ENCODE peak calls at places on chromosomes 6 and 20, in four cellular contexts. One of them, this sample, is unnamed. For H3K9me3, the result is how much of the 10 kb centered on the place peaks cover.

GRCh38 chr20:13458860-13459451 is 179.8 kb downstream of the TASP1 start:
- DNase-seq in upper lobe of right lung: no peak
- DNase-seq in right cardiac atrium: peak
- DNase-seq in mammary epithelial cell: peak
- DNase-seq in this sample: peak

GRCh38 chr6:33118525-33119123 is 42.8 kb downstream of the HLA-DPB1 start:
- DNase-seq in mammary epithelial cell: peak
- DNase-seq in upper lobe of right lung: no peak
- DNase-seq in right cardiac atrium: no peak
- DNase-seq in this sample: peak

GRCh38 chr6:153538491-153538890 is 407.4 kb upstream of the RGS17 start:
- DNase-seq in mammary epithelial cell: no peak
- DNase-seq in upper lobe of right lung: no peak
- DNase-seq in right cardiac atrium: no peak
- DNase-seq in this sample: no peak

GRCh38 chr20:37425103-37425625 is 79.2 kb downstream of the SRC start:
- DNase-seq in upper lobe of right lung: no peak
- DNase-seq in right cardiac atrium: no peak
- DNase-seq in mammary epithelial cell: no peak
- DNase-seq in this sample: no peak

GRCh38 chr20:24444531-24445190 is 24.8 kb upstream of the SYNDIG1 start:
- DNase-seq in mammary epithelial cell: no peak
- DNase-seq in upper lobe of right lung: no peak
- DNase-seq in right cardiac atrium: no peak
- DNase-seq in this sample: no peak

GRCh38 chr6:167572106-167572505 is 247.2 kb downstream of the TTLL2 start:
- DNase-seq in mammary epithelial cell: no peak
- DNase-seq in right cardiac atrium: no peak
- DNase-seq in upper lobe of right lung: no peak
- DNase-seq in this sample: no peak

GRCh38 chr20:7516631-7517051 is 423.6 kb downstream of the HAO1 start:
- DNase-seq in right cardiac atrium: no peak
- DNase-seq in upper lobe of right lung: no peak
- DNase-seq in mammary epithelial cell: no peak
- DNase-seq in this sample: peak

GRCh38 chr6:163872335-163872734 is 457.8 kb downstream of the QKI start:
- DNase-seq in right cardiac atrium: no peak
- DNase-seq in mammary epithelial cell: no peak
- DNase-seq in upper lobe of right lung: no peak
- DNase-seq in this sample: peak

GRCh38 chr6:143276436-143276835 is 174.1 kb downstream of the ADAT2 start:
- DNase-seq in right cardiac atrium: no peak
- DNase-seq in mammary epithelial cell: no peak
- DNase-seq in upper lobe of right lung: no peak
- DNase-seq in this sample: no peak

GRCh38 chr20:21548390-21549035 is 34.6 kb upstream of the NKX2-2 start:
- DNase-seq in right cardiac atrium: no peak
- DNase-seq in mammary epithelial cell: no peak
- DNase-seq in upper lobe of right lung: no peak
- DNase-seq in this sample: no peak

GRCh38 chr6:81816387-81816786 is 63.9 kb upstream of the TENT5A start:
- DNase-seq in mammary epithelial cell: no peak
- DNase-seq in upper lobe of right lung: no peak
- DNase-seq in right cardiac atrium: no peak
- DNase-seq in this sample: no peak

GRCh38 chr20:60101201-60101893 is 143.1 kb downstream of the CDH26 start:
- DNase-seq in mammary epithelial cell: no peak
- DNase-seq in right cardiac atrium: no peak
- DNase-seq in upper lobe of right lung: peak
- DNase-seq in this sample: no peak
- H3K4me3 ChIP-seq in mammary epithelial cell: no peak
- H3K4me3 ChIP-seq in right cardiac atrium: no peak
- H3K4me3 ChIP-seq in upper lobe of right lung: no peak
- H3K4me3 ChIP-seq in this sample: no peak

GRCh38 chr6:170007468-170008240 is 256.2 kb downstream of the ERMARD start:
- DNase-seq in upper lobe of right lung: peak
- DNase-seq in right cardiac atrium: no peak
- DNase-seq in mammary epithelial cell: no peak
- DNase-seq in this sample: no peak
- H3K9me3 ChIP-seq in upper lobe of right lung: under half
- H3K9me3 ChIP-seq in right cardiac atrium: under half
- H3K9me3 ChIP-seq in mammary epithelial cell: under half
- H3K9me3 ChIP-seq in this sample: under half

DNA sequence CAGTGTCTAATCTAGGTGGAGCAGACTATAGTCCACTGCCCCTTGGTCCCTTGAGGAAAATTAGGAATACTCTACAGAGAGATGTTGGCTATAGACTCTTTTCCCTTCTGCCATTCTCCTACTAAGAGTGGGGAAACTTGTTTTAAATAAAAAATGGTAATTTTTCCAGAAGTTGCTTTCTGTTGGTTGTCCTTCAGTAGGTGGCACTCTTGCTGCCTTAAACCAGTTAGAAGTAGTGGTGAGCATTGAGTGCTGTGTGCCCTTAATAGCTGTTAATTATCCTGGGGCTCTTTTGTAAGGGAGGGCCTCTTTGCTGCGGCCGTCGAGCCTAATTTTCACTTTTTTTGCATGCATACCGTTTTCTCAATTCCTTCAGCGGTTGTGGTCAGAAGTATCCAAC is 2.8 kb downstream of the CMTR1 start:
- DNase-seq in upper lobe of right lung: no peak
- DNase-seq in right cardiac atrium: no peak
- DNase-seq in mammary epithelial cell: no peak
- DNase-seq in this sample: no peak
- H3K4me3 ChIP-seq in upper lobe of right lung: no peak
- H3K4me3 ChIP-seq in right cardiac atrium: no peak
- H3K4me3 ChIP-seq in mammary epithelial cell: no peak
- H3K4me3 ChIP-seq in this sample: no peak

GRCh38 chr6:12033770-12034169 is 21.7 kb downstream of the HIVEP1 start:
- DNase-seq in right cardiac atrium: no peak
- DNase-seq in mammary epithelial cell: peak
- DNase-seq in upper lobe of right lung: no peak
- DNase-seq in this sample: peak
- H3K9me3 ChIP-seq in right cardiac atrium: under half
- H3K9me3 ChIP-seq in mammary epithelial cell: under half
- H3K9me3 ChIP-seq in upper lobe of right lung: under half
- H3K9me3 ChIP-seq in this sample: under half

GRCh38 chr6:160355001-160355400 is 6.8 kb downstream of the SLC22A3 start:
- DNase-seq in upper lobe of right lung: peak
- DNase-seq in right cardiac atrium: no peak
- DNase-seq in mammary epithelial cell: peak
- DNase-seq in this sample: no peak

GRCh38 chr6:160356074-160356754 is 8.0 kb downstream of the SLC22A3 start:
- DNase-seq in right cardiac atrium: peak
- DNase-seq in upper lobe of right lung: peak
- DNase-seq in mammary epithelial cell: no peak
- DNase-seq in this sample: no peak

GRCh38 chr6:160358225-160359119 is 10.3 kb downstream of the SLC22A3 start:
- DNase-seq in upper lobe of right lung: no peak
- DNase-seq in mammary epithelial cell: no peak
- DNase-seq in right cardiac atrium: peak
- DNase-seq in this sample: no peak

GRCh38 chr6:160353950-160354496 is 5.8 kb downstream of the SLC22A3 start:
- DNase-seq in right cardiac atrium: no peak
- DNase-seq in upper lobe of right lung: no peak
- DNase-seq in mammary epithelial cell: no peak
- DNase-seq in this sample: no peak

GRCh38 chr6:160357088-160357487 is 8.9 kb downstream of the SLC22A3 start:
- DNase-seq in upper lobe of right lung: no peak
- DNase-seq in right cardiac atrium: no peak
- DNase-seq in mammary epithelial cell: no peak
- DNase-seq in this sample: no peak
- H3K4me3 ChIP-seq in upper lobe of right lung: no peak
- H3K4me3 ChIP-seq in right cardiac atrium: no peak
- H3K4me3 ChIP-seq in mammary epithelial cell: no peak
- H3K4me3 ChIP-seq in this sample: no peak

GRCh38 chr20:18991012-18991411 is 177.4 kb downstream of the SCP2D1 start:
- DNase-seq in right cardiac atrium: no peak
- DNase-seq in upper lobe of right lung: no peak
- DNase-seq in mammary epithelial cell: no peak
- DNase-seq in this sample: no peak
- H3K9me3 ChIP-seq in right cardiac atrium: under half
- H3K9me3 ChIP-seq in upper lobe of right lung: under half
- H3K9me3 ChIP-seq in mammary epithelial cell: under half
- H3K9me3 ChIP-seq in this sample: under half

DNA sequence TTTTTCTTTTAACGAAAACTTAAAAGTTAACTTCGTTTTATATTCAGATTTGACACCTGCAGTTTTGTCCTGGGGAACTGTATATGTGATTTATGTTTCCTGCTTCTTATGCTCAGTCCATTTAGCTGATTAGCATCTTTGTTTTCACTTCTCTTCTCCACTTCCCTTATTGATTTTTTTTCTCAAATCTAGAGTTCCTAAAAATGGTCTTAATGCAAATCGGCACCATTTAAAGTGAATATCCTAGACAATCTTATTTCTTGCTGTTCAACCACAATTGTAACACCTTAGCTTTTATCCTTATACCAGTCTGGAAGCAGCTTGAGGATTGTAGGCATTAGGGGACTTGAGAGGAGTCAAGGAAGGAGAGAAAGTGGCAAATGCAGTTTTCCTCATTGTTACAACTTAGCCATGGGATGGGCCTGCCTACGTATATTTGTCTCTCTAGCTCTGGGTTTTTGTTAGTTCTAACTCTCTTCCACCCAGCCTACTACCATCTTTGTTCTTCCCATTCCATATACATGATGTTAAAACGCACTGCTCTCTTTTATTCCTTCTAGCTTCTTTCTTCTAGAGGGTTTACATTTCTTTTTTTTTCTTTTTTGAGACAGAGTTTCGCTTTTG is 8.5 kb downstream of the QRSL1 start:
- DNase-seq in mammary epithelial cell: no peak
- DNase-seq in upper lobe of right lung: no peak
- DNase-seq in right cardiac atrium: no peak
- DNase-seq in this sample: no peak
- H3K4me3 ChIP-seq in mammary epithelial cell: no peak
- H3K4me3 ChIP-seq in upper lobe of right lung: no peak
- H3K4me3 ChIP-seq in right cardiac atrium: no peak
- H3K4me3 ChIP-seq in this sample: no peak

GRCh38 chr20:41604002-41604401 is 14.2 kb downstream of the CHD6 start:
- DNase-seq in upper lobe of right lung: no peak
- DNase-seq in mammary epithelial cell: no peak
- DNase-seq in right cardiac atrium: no peak
- DNase-seq in this sample: no peak

GRCh38 chr20:41600926-41601631 is 17.1 kb downstream of the CHD6 start:
- DNase-seq in right cardiac atrium: no peak
- DNase-seq in mammary epithelial cell: no peak
- DNase-seq in upper lobe of right lung: no peak
- DNase-seq in this sample: no peak

GRCh38 chr20:41601742-41602141 is 16.4 kb downstream of the CHD6 start:
- DNase-seq in mammary epithelial cell: no peak
- DNase-seq in upper lobe of right lung: no peak
- DNase-seq in right cardiac atrium: no peak
- DNase-seq in this sample: no peak

GRCh38 chr20:41598719-41599118 is 19.5 kb downstream of the CHD6 start:
- DNase-seq in right cardiac atrium: no peak
- DNase-seq in upper lobe of right lung: no peak
- DNase-seq in mammary epithelial cell: no peak
- DNase-seq in this sample: no peak

GRCh38 chr20:41599699-41600104 is 18.5 kb downstream of the CHD6 start:
- DNase-seq in mammary epithelial cell: no peak
- DNase-seq in upper lobe of right lung: no peak
- DNase-seq in right cardiac atrium: no peak
- DNase-seq in this sample: no peak
- H3K9me3 ChIP-seq in mammary epithelial cell: under half
- H3K9me3 ChIP-seq in upper lobe of right lung: under half
- H3K9me3 ChIP-seq in right cardiac atrium: under half
- H3K9me3 ChIP-seq in this sample: under half

This sample was measured in adipocyte.